ENCODE peak calls at places on chromosomes 11 and 22, in four cellular contexts. Y, P, I and B are unnamed samples.

GRCh38 chr11:72353861-72354260 is 80.5 kb downstream of the CLPB start:
- DNase-seq in P (peak; percentile 32), Y (peak; percentile 61), I (no peak), B (no peak)

GRCh38 chr11:118876261-118876660 is 7.4 kb upstream of the CXCR5 start:
- DNase-seq in I (no peak), Y (no peak), P (no peak), B (no peak)

GRCh38 chr11:129460714-129461113 is 85.1 kb downstream of the BARX2 start:
- DNase-seq in P (no peak), Y (no peak), I (no peak), B (no peak)

GRCh38 chr11:72568861-72569260 is 105.4 kb downstream of the PDE2A start:
- DNase-seq in P (peak; percentile 34), I (no peak), Y (no peak), B (no peak)

GRCh38 chr11:111299111-111300026 is 1.0 kb downstream of the POU2AF3 start:
- DNase-seq in Y (peak; percentile 59), P (peak; percentile 19), I (no peak), B (peak; percentile 68)

GRCh38 chr11:69475866-69476714 is 5.4 kb upstream of the LINC01488 start:
- DNase-seq in Y (no peak), I (peak; percentile 34), P (no peak), B (no peak)

GRCh38 chr22:42680648-42681047 is 31.5 kb upstream of the CYB5R3 start:
- DNase-seq in P (peak; percentile 96), I (no peak), Y (peak; percentile 57), B (no peak)

GRCh38 chr22:50673231-50674126 is 856 bp downstream of the SHANK3 start:
- DNase-seq in I (no peak), P (no peak), Y (peak; percentile 43), B (no peak)

GRCh38 chr11:2693271-2693833 is 6.4 kb downstream of the KCNQ1OT1 start:
- DNase-seq in P (no peak), Y (no peak), I (peak; percentile 95), B (no peak)

GRCh38 chr11:23856654-23857053 is 640.2 kb upstream of the LUZP2 start:
- DNase-seq in I (no peak), Y (no peak), P (peak; percentile 92), B (no peak)

GRCh38 chr22:38289583-38290082 is 16.8 kb upstream of the TMEM184B start:
- DNase-seq in I (no peak), P (no peak), Y (no peak), B (no peak)

GRCh38 chr22:31343235-31344191 is 2.6 kb downstream of the PATZ1 start:
- DNase-seq in P (peak; percentile 18), Y (peak; percentile 43), I (peak; percentile 68), B (peak; percentile 81)

GRCh38 chr11:123461164-123461563 is 31.1 kb downstream of the GRAMD1B start:
- DNase-seq in I (no peak), Y (no peak), P (no peak), B (no peak)

GRCh38 chr11:44780940-44781631 is 54.3 kb downstream of the TSPAN18 start:
- DNase-seq in P (peak; percentile 93), Y (no peak), I (no peak), B (no peak)

GRCh38 chr11:124759268-124760204 is 2.6 kb downstream of the ESAM start:
- DNase-seq in I (no peak), Y (no peak), P (no peak), B (no peak)

GRCh38 chr11:112274007-112274783 is 13.5 kb upstream of the PLET1 start:
- DNase-seq in P (no peak), I (no peak), Y (no peak), B (no peak)

GRCh38 chr11:35030716-35031213 is 108.2 kb upstream of the CD44 start:
- DNase-seq in Y (peak; percentile 91), I (no peak), P (peak; percentile 94), B (no peak)

GRCh38 chr11:13338437-13339069 is 61.0 kb downstream of the BMAL1 start:
- DNase-seq in I (no peak), Y (peak; percentile 36), P (peak; percentile 60), B (no peak)

GRCh38 chr11:124762624-124763155 is 600 bp upstream of the ESAM start:
- DNase-seq in I (no peak), Y (no peak), P (no peak), B (no peak)

GRCh38 chr22:26522592-26522991 is 10.3 kb upstream of the TFIP11 start:
- DNase-seq in I (no peak), P (no peak), Y (no peak), B (no peak)

GRCh38 chr11:1832181-1832988 is 2.4 kb upstream of the SYT8 start:
- DNase-seq in P (peak; percentile 4), I (no peak), Y (peak; percentile 40), B (peak; percentile 80)

GRCh38 chr11:133160754-133161153 is 371.5 kb downstream of the OPCML start:
- DNase-seq in I (no peak), Y (no peak), P (no peak), B (no peak)

DNA sequence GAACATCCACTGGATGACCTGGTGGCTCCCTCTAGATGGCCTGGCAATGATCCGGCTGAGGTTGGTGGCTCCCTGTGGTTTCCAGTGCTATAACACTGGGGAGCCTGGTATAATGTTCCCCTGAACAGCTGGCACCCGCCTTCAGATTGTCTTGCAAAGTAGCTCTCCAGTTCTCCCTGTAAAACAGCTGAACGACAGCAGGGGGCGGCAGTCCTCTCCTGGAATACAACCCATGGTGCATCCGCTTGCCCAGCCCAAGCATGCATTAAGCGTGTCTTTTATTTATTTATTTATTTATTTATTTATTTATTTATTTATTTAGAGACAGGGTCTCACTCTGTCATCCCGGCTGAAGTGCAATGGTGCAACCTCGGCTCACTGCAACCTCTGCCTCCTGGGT is 258.9 kb downstream of the BUD13 start:
- DNase-seq in Y (peak; percentile 62), I (peak; percentile 47), P (peak; percentile 30), B (peak; percentile 9)
- TF ChIP-seq CTCF in Y (peak; percentile 43), I (peak; percentile 61), P (peak; percentile 29), B (peak; percentile 53)

GRCh38 chr11:14746857-14747256 is 103.3 kb downstream of the PDE3B start:
- DNase-seq in P (no peak), I (no peak), Y (no peak), B (no peak)

GRCh38 chr11:14748093-14748492 is 104.5 kb downstream of the PDE3B start:
- DNase-seq in P (no peak), I (no peak), Y (no peak), B (no peak)

GRCh38 chr11:14741195-14741594 is 97.6 kb downstream of the PDE3B start:
- DNase-seq in P (no peak), Y (no peak), I (no peak), B (no peak)

GRCh38 chr11:14742849-14743248 is 99.2 kb downstream of the PDE3B start:
- DNase-seq in I (no peak), Y (no peak), P (no peak), B (no peak)
- TF ChIP-seq CTCF in I (no peak), Y (no peak), P (no peak), B (no peak)

GRCh38 chr11:67698247-67698646 is 23.8 kb upstream of the ALDH3B2 start:
- DNase-seq in P (no peak), Y (peak; percentile 72), I (no peak), B (no peak)
- TF ChIP-seq CTCF in P (peak; percentile 7), Y (peak; percentile 60), I (peak; percentile 72), B (no peak)

DNA sequence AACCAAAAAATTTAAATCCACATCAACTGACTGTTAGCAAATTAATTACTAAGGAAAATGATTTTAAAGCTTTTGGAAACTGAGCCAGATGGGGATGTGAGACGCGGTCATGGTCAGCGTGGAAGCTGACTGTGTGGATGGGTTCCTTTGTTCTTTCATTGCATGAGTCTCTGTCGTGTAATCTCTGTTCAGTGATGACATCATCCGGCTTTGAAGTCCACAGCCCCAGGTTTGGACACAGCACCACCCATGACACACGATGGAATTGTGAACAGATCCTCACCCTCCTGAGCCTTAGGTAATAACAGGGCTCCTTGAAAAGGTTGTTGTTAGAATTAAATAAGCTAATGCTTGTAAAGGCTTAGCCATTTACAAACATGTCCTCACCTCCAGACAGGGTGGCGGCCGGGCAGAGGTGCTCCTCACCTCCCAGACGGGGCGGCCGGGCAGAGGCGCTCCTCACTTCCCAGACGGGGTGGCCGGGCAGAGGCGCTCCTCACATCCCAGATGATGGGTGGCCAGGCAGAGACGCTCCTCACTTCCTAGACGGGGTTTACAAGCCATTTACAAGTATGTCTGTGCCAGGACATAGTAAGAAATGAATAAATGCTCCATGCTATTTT is 677.3 kb downstream of the TBC1D22A start:
- DNase-seq in P (no peak), I (no peak), Y (no peak), B (no peak)
- TF ChIP-seq CTCF in P (no peak), I (no peak), Y (no peak), B (no peak)

DNA sequence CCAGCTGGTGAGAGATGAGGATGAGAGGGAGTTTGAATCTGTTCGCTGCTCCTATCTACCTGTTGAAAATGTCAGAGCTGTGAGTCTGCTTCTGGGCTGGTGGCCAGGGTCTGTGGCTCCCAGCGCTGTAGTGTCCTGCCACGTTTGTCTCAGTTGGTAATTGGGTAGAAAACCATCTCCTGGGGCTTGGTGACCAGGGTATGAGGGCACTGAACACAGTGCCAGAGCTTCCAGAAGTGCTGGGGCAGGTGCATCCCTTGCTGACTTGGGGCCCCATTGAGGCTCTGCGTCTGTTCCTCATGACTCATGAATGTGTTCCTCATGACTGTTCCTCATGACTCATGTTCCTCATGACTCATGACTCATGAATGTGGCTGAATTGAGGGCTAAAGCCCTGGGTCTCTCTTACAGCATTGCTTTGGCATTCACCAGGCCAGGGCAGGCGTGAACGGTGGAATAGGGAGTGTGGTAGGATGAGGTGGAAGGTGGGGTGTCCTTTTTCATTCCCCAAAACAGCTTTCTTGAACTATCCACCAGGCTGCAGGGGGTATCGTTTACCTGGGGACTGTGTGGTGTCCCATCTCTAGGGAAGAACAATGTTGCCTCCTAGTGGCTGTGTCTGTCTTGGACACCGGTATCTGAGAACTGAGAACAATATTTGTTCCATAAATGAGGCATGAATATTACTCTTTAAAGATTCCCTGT is 139.5 kb downstream of the COMMD9 start:
- DNase-seq in Y (peak; percentile 97), P (peak; percentile 96), I (peak; percentile 75), B (no peak)
- TF ChIP-seq CTCF in Y (peak; percentile 76), P (peak; percentile 65), I (peak; percentile 69), B (peak; percentile 42)

GRCh38 chr22:36873614-36874308 is 13.0 kb downstream of the NCF4 start:
- DNase-seq in P (peak; percentile 90), I (no peak), Y (peak; percentile 54), B (no peak)
- TF ChIP-seq CTCF in P (peak; percentile 71), I (peak; percentile 76), Y (peak; percentile 52), B (peak; percentile 46)

GRCh38 chr22:17772963-17773605 is 1.2 kb downstream of the BID start:
- DNase-seq in Y (no peak), P (no peak), I (no peak), B (no peak)
- TF ChIP-seq CTCF in Y (no peak), P (no peak), I (no peak), B (no peak)

GRCh38 chr11:134341805-134342571 is 10.2 kb downstream of the GLB1L2 start:
- DNase-seq in I (no peak), Y (no peak), P (no peak), B (no peak)
- TF ChIP-seq CTCF in I (no peak), Y (no peak), P (no peak), B (no peak)